ENCODE peak calls at places on chromosomes 6 and 20, in nine cellular contexts. Z, S, Y, E, V, Q, B, H and R are unnamed samples.

GRCh38 chr6:125749864-125750691 is 646 bp downstream of the HEY2 start:
- DNase-seq in Z (no peak), S (peak), B (no peak), V (peak), H (peak), Q (peak), Y (no peak), E (peak), R (no peak)

GRCh38 chr20:7146552-7147219 is 379.2 kb downstream of the BMP2 start:
- DNase-seq in B (no peak), Q (no peak), S (no peak), E (no peak), Z (no peak), H (no peak), V (peak), Y (no peak), R (no peak)

GRCh38 chr20:1734269-1734858 is 76.8 kb upstream of the SIRPG start:
- DNase-seq in Q (no peak), V (no peak), S (no peak), Z (peak), B (no peak), E (no peak), Y (no peak), H (peak), R (peak)

GRCh38 chr6:17816921-17817611 is 110.3 kb upstream of the NUP153 start:
- DNase-seq in H (peak), S (no peak), E (no peak), Y (no peak), V (no peak), Z (peak), Q (no peak), B (no peak), R (peak)

GRCh38 chr20:44089987-44090674 is 96.9 kb downstream of the JPH2 start:
- DNase-seq in B (no peak), Q (peak), V (no peak), H (peak), Z (peak), S (no peak), E (peak), Y (no peak), R (peak)

GRCh38 chr6:11324453-11325023 is 92.1 kb upstream of the NEDD9 start:
- DNase-seq in Y (no peak), S (no peak), V (no peak), H (no peak), E (no peak), B (no peak), Z (peak), Q (no peak), R (no peak)

GRCh38 chr6:32267035-32267434 is 43.2 kb upstream of the NOTCH4 start:
- DNase-seq in Q (no peak), S (no peak), H (no peak), V (no peak), Z (no peak), E (no peak), Y (no peak), B (no peak), R (no peak)

GRCh38 chr6:111573118-111573883 is 32.4 kb downstream of the TRAF3IP2 start:
- DNase-seq in Z (peak), Y (no peak), H (peak), S (no peak), B (no peak), V (no peak), Q (no peak), E (no peak), R (peak)

GRCh38 chr20:20461526-20461925 is 93.6 kb downstream of the INSM1 start:
- DNase-seq in S (no peak), E (no peak), Z (no peak), B (no peak), Q (no peak), H (no peak), Y (no peak), V (no peak), R (no peak)

GRCh38 chr6:129498950-129499870 is 210.8 kb downstream of the ARHGAP18 start:
- DNase-seq in Z (peak), E (peak), Q (no peak), H (peak), V (no peak), Y (no peak), S (no peak), B (no peak), R (peak)

GRCh38 chr6:106530502-106530901 is 98.8 kb downstream of the RTN4IP1 start:
- DNase-seq in Q (no peak), E (no peak), S (no peak), Z (peak), V (no peak), H (peak), Y (no peak), B (no peak), R (peak)
- H3K4me3 ChIP-seq in Q (no peak), E (no peak), S (no peak), Z (no peak), V (no peak), H (no peak), Y (no peak), B (no peak), R (no peak)

GRCh38 chr20:3778976-3779375 is 2.3 kb downstream of the SPEF1 start:
- DNase-seq in B (no peak), Z (no peak), Y (no peak), H (no peak), E (no peak), V (no peak), Q (no peak), S (no peak), R (no peak)

GRCh38 chr20:3777381-3777725 is 3.9 kb downstream of the SPEF1 start:
- DNase-seq in S (no peak), Z (no peak), Y (no peak), B (no peak), E (no peak), V (no peak), Q (no peak), H (no peak), R (no peak)

GRCh38 chr20:3775457-3775856 is 5.8 kb downstream of the SPEF1 start:
- DNase-seq in E (no peak), S (no peak), B (no peak), H (no peak), Z (no peak), Q (no peak), V (no peak), Y (no peak), R (no peak)

GRCh38 chr20:3781153-3781910 is at the start of gene SPEF1:
- DNase-seq in E (peak), Z (peak), B (peak), H (peak), S (peak), Y (peak), V (peak), Q (peak), R (peak)

DNA sequence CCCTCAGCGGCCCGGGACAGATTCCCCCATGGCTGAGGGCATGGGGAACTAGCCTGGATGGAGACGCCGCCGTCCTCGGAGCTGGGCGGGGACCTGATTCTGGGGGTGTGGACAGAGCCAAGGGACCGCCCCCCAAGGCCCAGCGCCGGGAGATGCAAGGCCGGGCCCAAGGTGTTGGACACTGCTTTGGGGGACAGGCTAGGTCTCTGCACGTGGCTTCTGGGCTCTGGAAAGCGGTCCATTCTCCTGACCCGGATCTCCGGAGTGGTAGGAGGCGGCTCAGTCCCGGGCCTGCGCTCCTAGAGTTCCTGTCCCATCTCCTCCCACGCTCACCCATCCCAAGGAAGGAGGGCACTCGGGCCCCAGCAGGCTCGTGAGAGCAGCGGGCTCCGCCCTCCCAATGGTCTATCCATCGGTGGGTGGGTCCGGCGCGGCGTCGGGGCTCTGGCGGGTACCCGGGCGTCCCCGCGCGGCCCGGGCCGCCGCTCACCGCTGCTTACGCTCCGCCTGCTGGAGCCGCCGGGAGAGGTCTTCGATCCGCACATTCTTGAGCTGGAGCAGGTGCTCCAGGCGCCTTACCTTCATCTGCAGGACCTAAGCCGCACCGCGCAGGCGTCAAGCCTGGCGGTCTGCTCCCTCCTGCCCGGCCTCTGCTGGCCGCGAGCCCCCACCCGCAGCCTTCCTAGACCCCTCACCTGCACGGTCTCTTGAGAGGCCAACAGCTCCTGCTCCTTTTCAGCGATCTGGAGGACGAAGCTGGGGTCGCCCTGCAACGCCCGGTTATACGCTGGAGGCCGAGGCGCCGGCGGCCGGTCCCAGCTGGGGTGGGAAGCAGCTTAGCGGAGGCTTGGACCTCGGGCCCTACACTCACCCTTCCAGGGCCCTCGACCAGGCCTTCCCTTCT is 3.3 kb downstream of the SPEF1 start:
- DNase-seq in H (peak), S (peak), E (no peak), B (peak), Q (peak), Z (peak), Y (no peak), V (peak), R (peak)
- H3K4me3 ChIP-seq in H (peak), S (peak), E (no peak), B (peak), Q (peak), Z (peak), Y (peak), V (peak), R (peak)

DNA sequence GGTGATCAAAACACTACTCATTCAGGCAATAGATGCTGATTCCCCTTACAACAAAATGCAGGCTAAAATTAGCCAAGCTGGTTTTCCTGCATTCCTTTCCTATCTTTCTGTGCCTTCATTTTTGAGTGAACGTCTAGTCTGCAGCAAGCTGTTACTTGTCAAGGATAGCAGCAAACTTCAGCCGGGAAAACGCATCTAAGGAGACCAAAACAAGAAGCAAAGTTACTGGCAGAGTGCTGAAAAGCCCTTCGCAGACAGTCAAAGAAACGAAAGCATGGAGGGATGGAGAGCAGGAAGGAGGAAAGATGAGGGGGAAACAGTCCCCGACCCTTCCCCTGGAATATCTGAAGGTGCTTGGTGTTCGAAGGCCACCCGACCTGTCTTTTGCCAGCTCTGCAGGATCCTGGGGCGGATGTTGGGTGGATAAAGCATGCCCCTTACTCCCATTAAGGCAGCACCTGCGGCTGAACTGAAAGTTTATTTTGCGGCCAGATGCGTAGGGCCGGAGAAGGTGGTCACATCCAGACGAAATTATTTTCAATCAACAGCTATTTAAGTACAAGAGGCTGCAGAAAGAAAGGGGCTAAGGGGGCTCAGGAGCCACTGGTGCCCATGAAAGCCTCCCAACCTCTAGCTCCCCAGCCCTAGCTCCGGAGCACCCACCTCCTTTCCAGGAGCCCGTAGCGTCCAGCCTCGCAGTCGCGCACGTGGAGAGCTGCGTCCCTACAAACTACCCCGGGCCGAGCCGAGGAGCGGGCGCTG is 538 bp downstream of the FERMT1 start:
- DNase-seq in H (peak), B (no peak), S (no peak), Z (peak), Y (peak), E (no peak), Q (no peak), V (no peak), R (peak)
- H3K4me3 ChIP-seq in H (peak), B (peak), S (peak), Z (peak), Y (peak), E (no peak), Q (peak), V (peak), R (peak)

GRCh38 chr6:86858970-86859369 is 78.4 kb upstream of the HTR1E start:
- DNase-seq in H (no peak), E (no peak), S (no peak), Q (no peak), V (no peak), Z (no peak), Y (no peak), B (no peak), R (no peak)
- H3K4me3 ChIP-seq in H (no peak), E (no peak), S (no peak), Q (no peak), V (no peak), Z (no peak), Y (no peak), B (no peak), R (no peak)

GRCh38 chr20:22400440-22400839 is 183.9 kb downstream of the FOXA2 start:
- DNase-seq in Q (no peak), B (no peak), V (no peak), E (no peak), H (no peak), Y (no peak), S (no peak), Z (no peak), R (no peak)

GRCh38 chr20:22404609-22405170 is 179.7 kb downstream of the FOXA2 start:
- DNase-seq in S (no peak), V (no peak), H (peak), Z (peak), E (no peak), Q (no peak), Y (no peak), B (no peak), R (peak)

GRCh38 chr20:22403860-22404608 is 180.3 kb downstream of the FOXA2 start:
- DNase-seq in Q (peak), B (no peak), V (no peak), Y (no peak), Z (no peak), E (no peak), S (no peak), H (peak), R (no peak)

GRCh38 chr20:22402550-22402949 is 181.8 kb downstream of the FOXA2 start:
- DNase-seq in E (no peak), V (no peak), H (no peak), Z (no peak), S (no peak), B (no peak), Q (no peak), Y (no peak), R (no peak)

DNA sequence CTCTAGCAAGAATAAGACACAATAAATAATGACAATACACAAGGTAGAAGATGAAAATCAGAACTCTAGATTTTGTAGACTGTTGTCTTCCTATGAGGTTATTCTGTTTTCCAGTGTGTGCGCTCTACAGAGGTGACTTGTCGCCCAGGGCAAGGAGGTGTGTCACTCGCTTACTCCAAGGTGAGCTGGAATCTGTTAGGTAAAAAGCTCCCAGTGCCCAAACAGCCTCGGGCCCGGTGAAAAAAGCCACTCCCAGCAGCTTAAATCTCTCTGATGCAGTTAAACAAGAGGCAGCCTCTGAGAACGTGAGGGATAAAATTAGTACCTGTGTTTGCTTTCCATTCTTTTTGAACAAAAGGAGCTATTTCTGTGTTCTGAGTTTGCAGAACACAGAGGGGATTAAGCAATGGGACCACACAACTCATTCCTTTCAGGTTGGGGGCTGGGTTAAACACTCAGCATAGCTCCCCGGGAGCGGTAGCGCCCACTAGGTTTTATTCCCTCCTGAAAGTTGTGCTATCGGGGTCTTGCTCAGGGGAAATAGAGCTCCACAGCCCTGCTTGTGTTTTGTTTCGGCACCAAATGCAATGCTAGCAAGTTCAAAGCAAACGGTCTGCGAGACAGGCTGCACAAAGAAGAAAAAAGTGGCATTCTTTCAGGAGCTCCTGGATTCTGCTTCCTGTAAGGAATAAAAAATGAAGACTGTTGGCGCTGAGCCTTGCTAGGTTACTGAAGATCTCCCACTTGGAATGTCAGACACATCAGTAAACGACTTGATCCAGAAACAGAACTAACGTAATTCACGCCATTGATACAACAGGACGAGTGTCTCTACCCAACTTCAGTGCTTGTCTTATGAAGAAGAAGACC is 181.1 kb downstream of the FOXA2 start:
- DNase-seq in S (no peak), V (no peak), H (peak), E (no peak), Q (peak), B (no peak), Y (no peak), Z (no peak), R (no peak)
- H3K4me3 ChIP-seq in S (peak), V (peak), H (no peak), E (peak), Q (no peak), B (peak), Y (no peak), Z (peak), R (no peak)

GRCh38 chr6:158853872-158854213 is 34.7 kb upstream of the EZR start:
- DNase-seq in Z (no peak), Q (no peak), S (no peak), H (no peak), E (no peak), Y (no peak), B (no peak), V (no peak), R (no peak)
- H3K4me3 ChIP-seq in Z (no peak), Q (no peak), S (no peak), H (no peak), E (peak), Y (no peak), B (no peak), V (no peak), R (no peak)